ENCODE peak calls at places on chromosome 17, in four cellular contexts. One of them, this sample, is unnamed.

GRCh38 chr17:49698005-49698404 is 9.8 kb downstream of the SLC35B1 start:
- DNase-seq in SW 1271: no peak
- DNase-seq in nephron progenitor cell: no peak
- DNase-seq in adipocyte: no peak
- DNase-seq in this sample: no peak

GRCh38 chr17:81870978-81871386 is at the start of gene ARHGDIA:
- DNase-seq in SW 1271: no peak
- DNase-seq in adipocyte: no peak
- DNase-seq in nephron progenitor cell: peak
- DNase-seq in this sample: no peak

GRCh38 chr17:36918260-36918691 is 19.0 kb upstream of the LHX1 start:
- DNase-seq in nephron progenitor cell: no peak
- DNase-seq in SW 1271: no peak
- DNase-seq in adipocyte: no peak
- DNase-seq in this sample: no peak

GRCh38 chr17:40501499-40501911 is at the start of gene TNS4:
- DNase-seq in nephron progenitor cell: no peak
- DNase-seq in adipocyte: no peak
- DNase-seq in SW 1271: no peak
- DNase-seq in this sample: no peak

GRCh38 chr17:5203178-5203907 is 11.7 kb upstream of the ZNF594 start:
- DNase-seq in SW 1271: no peak
- DNase-seq in nephron progenitor cell: no peak
- DNase-seq in adipocyte: peak
- DNase-seq in this sample: no peak

GRCh38 chr17:32142038-32142856 is at the start of gene RHOT1:
- DNase-seq in SW 1271: peak
- DNase-seq in adipocyte: peak
- DNase-seq in nephron progenitor cell: peak
- DNase-seq in this sample: peak

GRCh38 chr17:27495460-27495859 is 39.2 kb downstream of the KSR1 start:
- DNase-seq in adipocyte: peak
- DNase-seq in SW 1271: no peak
- DNase-seq in nephron progenitor cell: peak
- DNase-seq in this sample: no peak

GRCh38 chr17:40018211-40019121 is 3.2 kb downstream of the CSF3 start:
- DNase-seq in adipocyte: no peak
- DNase-seq in SW 1271: no peak
- DNase-seq in nephron progenitor cell: peak
- DNase-seq in this sample: no peak

GRCh38 chr17:226108-226772 is 44.8 kb upstream of the DOC2B start:
- DNase-seq in adipocyte: no peak
- DNase-seq in SW 1271: no peak
- DNase-seq in nephron progenitor cell: no peak
- DNase-seq in this sample: no peak

GRCh38 chr17:1495265-1495664 is 2.8 kb upstream of the MYO1C start:
- DNase-seq in SW 1271: no peak
- DNase-seq in adipocyte: peak
- DNase-seq in nephron progenitor cell: no peak
- DNase-seq in this sample: no peak

GRCh38 chr17:82854226-82854625 is 14.4 kb upstream of the ZNF750 start:
- DNase-seq in SW 1271: no peak
- DNase-seq in adipocyte: no peak
- DNase-seq in nephron progenitor cell: no peak
- DNase-seq in this sample: no peak

GRCh38 chr17:33522623-33523022 is 229.5 kb upstream of the ASIC2 start:
- DNase-seq in adipocyte: no peak
- DNase-seq in SW 1271: no peak
- DNase-seq in nephron progenitor cell: no peak
- DNase-seq in this sample: no peak

GRCh38 chr17:63035271-63035670 is 69.2 kb downstream of the TANC2 start:
- DNase-seq in adipocyte: no peak
- DNase-seq in SW 1271: no peak
- DNase-seq in nephron progenitor cell: no peak
- DNase-seq in this sample: peak